ENCODE peak calls at places on chromosome 10, in eight cellular contexts. C, X, A, V, P, K, E and G are unnamed samples.

GRCh38 chr10:47095211-47095610 is 184.0 kb downstream of the PTPN20 start:
- DNase-seq in C (no peak), K (no peak), X (no peak), A (no peak), E (no peak), V (no peak), P (no peak), G (no peak)

GRCh38 chr10:35563266-35563891 is 41.8 kb upstream of the GJD4 start:
- DNase-seq in C (no peak), E (peak; percentile 73), X (peak; percentile 64), V (peak; percentile 52), P (no peak), A (peak; percentile 98), K (peak; percentile 82), G (no peak)

GRCh38 chr10:128993443-128993842 is 473.6 kb upstream of the MGMT start:
- DNase-seq in K (no peak), A (no peak), P (no peak), X (no peak), C (no peak), E (peak; percentile 28), V (no peak), G (no peak)

GRCh38 chr10:79314761-79315601 is 32.3 kb upstream of the PPIF start:
- DNase-seq in C (no peak), K (no peak), A (peak; percentile 49), E (no peak), V (no peak), P (no peak), X (no peak), G (no peak)

GRCh38 chr10:125113661-125114388 is 46.5 kb downstream of the CTBP2 start:
- DNase-seq in E (no peak), P (no peak), X (no peak), V (no peak), K (peak; percentile 56), A (no peak), C (no peak), G (peak; percentile 17)

GRCh38 chr10:68543004-68543918 is 15.9 kb upstream of the SLC25A16 start:
- DNase-seq in P (no peak), E (no peak), V (no peak), K (no peak), A (peak; percentile 95), X (peak; percentile 71), C (peak; percentile 63), G (no peak)

GRCh38 chr10:62811159-62811875 is 4.8 kb downstream of the EGR2 start:
- DNase-seq in K (no peak), C (no peak), A (no peak), V (no peak), E (no peak), P (no peak), X (no peak), G (no peak)

GRCh38 chr10:51377070-51377931 is 303.0 kb downstream of the PRKG1 start:
- DNase-seq in V (no peak), X (no peak), P (no peak), A (no peak), E (no peak), K (no peak), C (no peak), G (no peak)

GRCh38 chr10:101303087-101303753 is 50.7 kb upstream of the BTRC start:
- DNase-seq in X (no peak), E (no peak), P (no peak), K (no peak), A (no peak), V (no peak), C (no peak), G (no peak)

DNA sequence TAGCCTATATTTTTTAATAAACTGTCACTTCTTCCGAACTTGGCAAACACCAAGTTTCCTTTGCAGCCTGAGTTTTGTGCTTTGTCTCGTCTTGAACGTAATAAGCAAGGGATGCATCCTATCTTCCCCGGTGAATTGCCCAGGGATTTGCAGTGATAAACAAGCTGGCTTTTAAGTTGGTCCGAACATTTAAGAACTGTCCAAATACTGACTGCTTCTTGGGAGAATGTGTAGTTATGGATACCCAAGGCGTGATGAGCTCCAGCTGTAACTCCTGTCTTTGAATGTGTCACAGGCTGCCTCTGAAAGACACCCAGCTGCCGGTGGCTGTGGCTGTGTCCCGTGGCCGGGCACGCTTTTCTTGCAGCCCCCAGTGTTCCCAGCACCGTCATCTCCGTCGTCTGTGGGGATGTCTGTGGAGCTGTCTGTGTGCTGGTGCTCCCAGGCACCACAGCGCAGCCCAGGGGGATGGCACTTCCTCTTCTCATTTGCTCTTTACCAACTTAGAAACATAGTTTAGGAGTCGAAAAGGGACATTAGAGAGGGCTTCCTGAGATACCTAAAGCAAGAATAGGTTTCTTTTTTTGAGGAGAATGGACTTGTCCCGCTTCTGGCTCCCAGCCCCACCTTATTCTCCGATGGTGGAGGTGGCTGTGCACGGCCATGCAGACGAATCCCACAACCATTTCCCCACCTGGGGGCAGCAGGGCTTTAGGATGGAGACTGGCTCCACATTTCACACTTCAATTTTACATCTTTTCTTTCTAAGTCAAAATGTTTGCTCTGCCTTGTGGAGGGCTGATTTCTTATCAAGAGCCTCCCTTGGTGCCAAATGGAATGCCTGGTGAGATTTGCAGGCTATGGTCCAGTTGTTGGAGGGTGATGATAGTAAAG is 118.2 kb downstream of the GLRX3 start:
- DNase-seq in C (no peak), X (no peak), V (no peak), K (no peak), P (no peak), A (no peak), E (peak; percentile 36), G (no peak)
- TF ChIP-seq CTCF in C (no peak), X (no peak), V (no peak), K (no peak), P (no peak), A (no peak), E (no peak), G (no peak)

DNA sequence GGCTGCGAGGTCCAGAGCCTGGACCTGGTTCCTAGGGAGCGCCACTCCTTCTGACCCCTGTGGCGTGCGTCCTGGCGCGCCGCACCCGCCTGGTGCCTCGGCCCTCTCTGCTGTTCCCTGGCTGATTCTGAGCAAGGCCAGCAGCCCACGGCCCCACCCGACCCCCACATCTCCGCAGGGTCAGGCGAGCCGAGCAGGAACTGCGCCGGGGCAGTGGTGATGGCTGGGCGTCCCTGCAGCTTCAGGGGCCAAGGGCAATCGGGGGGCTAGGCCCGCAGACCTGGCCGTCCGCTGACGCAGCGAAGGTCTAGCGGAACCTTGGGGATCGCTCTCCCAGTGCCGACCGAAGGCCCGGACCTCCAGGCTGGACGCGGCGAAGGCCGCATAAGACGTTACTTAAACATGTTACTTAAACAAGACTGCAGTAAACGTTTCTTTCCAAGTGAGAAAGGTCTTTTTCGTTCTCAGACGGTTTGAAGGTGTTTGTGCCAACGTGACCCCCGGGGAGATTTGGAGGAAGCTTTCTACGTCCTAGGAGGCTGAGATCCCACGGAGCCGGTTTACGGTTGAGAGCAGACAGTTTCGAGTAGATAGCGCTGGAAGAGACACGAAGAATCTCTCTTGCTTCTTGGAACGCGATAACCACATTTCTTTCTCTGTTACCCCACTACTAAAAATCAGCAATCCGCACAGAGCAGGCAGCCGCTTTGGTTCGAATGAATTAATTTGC is 5.1 kb upstream of the NKX2-3 start:
- DNase-seq in P (no peak), K (no peak), C (no peak), A (no peak), X (no peak), V (no peak), E (no peak), G (no peak)
- H3K4me3 ChIP-seq in P (no peak overlapping the region), K (no peak overlapping the region), C (no peak overlapping the region), A (no peak overlapping the region), X (no peak overlapping the region), V (no peak overlapping the region), E (no peak overlapping the region), G (no peak overlapping the region)

GRCh38 chr10:5089869-5090268 is 4.3 kb upstream of the AKR1C3 start:
- DNase-seq in K (peak; percentile 41), E (no peak), C (no peak), V (no peak), P (no peak), A (peak; percentile 49), X (peak; percentile 43), G (no peak)
- TF ChIP-seq CTCF in K (peak; percentile 62), E (no peak), C (peak; percentile 37), V (peak; percentile 8), P (no peak), A (peak; percentile 49), X (peak; percentile 59), G (peak; percentile 49)

GRCh38 chr10:32314588-32314987 is 32.4 kb downstream of the EPC1 start:
- DNase-seq in A (no peak), P (no peak), V (no peak), K (no peak), E (no peak), C (no peak), X (no peak), G (no peak)
- H3K4me3 ChIP-seq in A (no peak overlapping the region), P (no peak overlapping the region), V (no peak overlapping the region), K (no peak overlapping the region), E (no peak overlapping the region), C (no peak overlapping the region), X (no peak overlapping the region), G (no peak overlapping the region)

GRCh38 chr10:24382045-24382444 is 173.1 kb downstream of the KIAA1217 start:
- DNase-seq in P (no peak), A (no peak), K (no peak), V (no peak), C (no peak), E (no peak), X (no peak), G (no peak)

GRCh38 chr10:24381235-24382010 is 172.5 kb downstream of the KIAA1217 start:
- DNase-seq in C (no peak), K (no peak), P (no peak), V (no peak), X (no peak), A (no peak), E (no peak), G (no peak)

GRCh38 chr10:24383681-24384106 is 174.8 kb downstream of the KIAA1217 start:
- DNase-seq in C (peak; percentile 100), P (peak; percentile 55), K (peak; percentile 96), E (peak; percentile 94), X (peak; percentile 63), A (peak; percentile 93), V (peak; percentile 91), G (peak; percentile 95)

GRCh38 chr10:24382979-24383663 is 174.2 kb downstream of the KIAA1217 start:
- DNase-seq in P (no peak), A (no peak), E (no peak), X (peak; percentile 3), C (peak; percentile 19), K (peak; percentile 21), V (no peak), G (no peak)

DNA sequence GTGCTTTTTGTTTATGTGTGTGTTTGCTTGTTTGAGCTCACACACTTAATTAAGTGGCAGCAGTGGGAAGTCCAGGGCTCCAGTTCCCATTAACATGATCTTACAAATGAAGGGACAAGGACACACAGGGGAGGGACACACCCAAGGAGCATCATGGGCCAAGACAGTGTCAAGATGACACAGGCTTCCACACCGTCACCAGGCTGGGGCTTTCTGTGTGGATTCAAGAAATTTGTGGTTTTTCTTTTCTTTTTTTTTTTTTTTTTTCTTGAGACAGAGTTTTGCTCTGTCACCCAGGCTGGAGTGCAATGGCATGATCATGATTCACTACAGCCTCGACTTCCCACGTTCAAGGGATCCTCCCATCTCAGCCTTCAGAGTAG is 173.6 kb downstream of the KIAA1217 start:
- DNase-seq in V (no peak), X (no peak), P (no peak), E (no peak), K (no peak), A (no peak), C (no peak), G (no peak)
- TF ChIP-seq CTCF in V (no peak), X (no peak), P (no peak), E (no peak), K (no peak), A (no peak), C (no peak), G (no peak)